ENCODE peak calls at places on chromosomes 4 and X, in seven cellular contexts. One of them, this sample, is unnamed.

GRCh38 chr4:5030927-5031326 is 11.7 kb upstream of the CYTL1 start:
- DNase-seq in NCI-H2029: no peak
- DNase-seq in bronchial epithelial cell: no peak
- DNase-seq in heart right ventricle: no peak
- DNase-seq in endothelial cell: no peak
- DNase-seq in tibial artery: peak
- DNase-seq in Jurkat, Clone E6-1: no peak
- DNase-seq in this sample: no peak

GRCh38 chr4:75724867-75725724 is 719 bp downstream of the USO1 start:
- DNase-seq in Jurkat, Clone E6-1: peak
- DNase-seq in tibial artery: peak
- DNase-seq in endothelial cell: peak
- DNase-seq in heart right ventricle: peak
- DNase-seq in NCI-H2029: peak
- DNase-seq in bronchial epithelial cell: peak
- DNase-seq in this sample: peak

GRCh38 chrX:16839852-16840460 is 30.2 kb downstream of the RBBP7 start:
- DNase-seq in tibial artery: no peak
- DNase-seq in Jurkat, Clone E6-1: no peak
- DNase-seq in heart right ventricle: no peak
- DNase-seq in NCI-H2029: no peak
- DNase-seq in bronchial epithelial cell: peak
- DNase-seq in endothelial cell: no peak
- DNase-seq in this sample: no peak

GRCh38 chrX:125096870-125097269 is 222.8 kb upstream of the TEX13C start:
- DNase-seq in tibial artery: no peak
- DNase-seq in Jurkat, Clone E6-1: no peak
- DNase-seq in bronchial epithelial cell: no peak
- DNase-seq in NCI-H2029: no peak
- DNase-seq in endothelial cell: no peak
- DNase-seq in heart right ventricle: no peak
- DNase-seq in this sample: no peak

GRCh38 chr4:25638221-25638601 is 17.4 kb upstream of the SLC34A2 start:
- DNase-seq in heart right ventricle: no peak
- DNase-seq in tibial artery: no peak
- DNase-seq in NCI-H2029: no peak
- DNase-seq in Jurkat, Clone E6-1: no peak
- DNase-seq in bronchial epithelial cell: no peak
- DNase-seq in endothelial cell: no peak
- DNase-seq in this sample: no peak

GRCh38 chrX:45715787-45716186 is 515.1 kb upstream of the DIPK2B start:
- DNase-seq in NCI-H2029: no peak
- DNase-seq in endothelial cell: no peak
- DNase-seq in bronchial epithelial cell: no peak
- DNase-seq in tibial artery: no peak
- DNase-seq in Jurkat, Clone E6-1: no peak
- DNase-seq in heart right ventricle: no peak
- DNase-seq in this sample: no peak

GRCh38 chr4:101953949-101954348 is 163.4 kb downstream of the BANK1 start:
- DNase-seq in NCI-H2029: no peak
- DNase-seq in heart right ventricle: no peak
- DNase-seq in Jurkat, Clone E6-1: no peak
- DNase-seq in bronchial epithelial cell: peak
- DNase-seq in tibial artery: no peak
- DNase-seq in endothelial cell: peak
- DNase-seq in this sample: no peak

GRCh38 chrX:6856471-6856870 is 291.0 kb upstream of the STS start:
- DNase-seq in heart right ventricle: no peak
- DNase-seq in bronchial epithelial cell: no peak
- DNase-seq in Jurkat, Clone E6-1: no peak
- DNase-seq in tibial artery: no peak
- DNase-seq in endothelial cell: no peak
- DNase-seq in NCI-H2029: no peak
- DNase-seq in this sample: no peak

GRCh38 chrX:34294665-34295064 is 162.6 kb upstream of the FAM47A start:
- DNase-seq in endothelial cell: no peak
- DNase-seq in bronchial epithelial cell: no peak
- DNase-seq in NCI-H2029: no peak
- DNase-seq in heart right ventricle: no peak
- DNase-seq in Jurkat, Clone E6-1: no peak
- DNase-seq in tibial artery: no peak
- DNase-seq in this sample: no peak

GRCh38 chr4:113840850-113841249 is 79.3 kb upstream of the CAMK2D start:
- DNase-seq in endothelial cell: no peak
- DNase-seq in bronchial epithelial cell: peak
- DNase-seq in heart right ventricle: no peak
- DNase-seq in tibial artery: no peak
- DNase-seq in NCI-H2029: no peak
- DNase-seq in Jurkat, Clone E6-1: no peak
- DNase-seq in this sample: no peak

GRCh38 chr4:73729534-73730165 is 10.7 kb upstream of the CXCL8 start:
- DNase-seq in NCI-H2029: peak
- DNase-seq in Jurkat, Clone E6-1: peak
- DNase-seq in tibial artery: peak
- DNase-seq in bronchial epithelial cell: peak
- DNase-seq in endothelial cell: peak
- DNase-seq in heart right ventricle: peak
- DNase-seq in this sample: peak

GRCh38 chrX:68634649-68635227 is 12.7 kb upstream of the STARD8 start:
- DNase-seq in heart right ventricle: no peak
- DNase-seq in Jurkat, Clone E6-1: no peak
- DNase-seq in tibial artery: no peak
- DNase-seq in endothelial cell: no peak
- DNase-seq in bronchial epithelial cell: no peak
- DNase-seq in NCI-H2029: no peak
- DNase-seq in this sample: no peak

GRCh38 chrX:48715066-48715465 is 18.5 kb downstream of the SUV39H1 start:
- DNase-seq in Jurkat, Clone E6-1: no peak
- DNase-seq in NCI-H2029: no peak
- DNase-seq in tibial artery: no peak
- DNase-seq in endothelial cell: no peak
- DNase-seq in heart right ventricle: no peak
- DNase-seq in bronchial epithelial cell: peak
- DNase-seq in this sample: no peak

GRCh38 chr4:82437285-82438005 is 7.1 kb downstream of the ENOPH1 start:
- DNase-seq in heart right ventricle: no peak
- DNase-seq in bronchial epithelial cell: peak
- DNase-seq in Jurkat, Clone E6-1: no peak
- DNase-seq in tibial artery: no peak
- DNase-seq in endothelial cell: no peak
- DNase-seq in NCI-H2029: no peak
- DNase-seq in this sample: no peak

GRCh38 chr4:104750008-104750407 is 255.3 kb upstream of the CXXC4 start:
- DNase-seq in endothelial cell: no peak
- DNase-seq in NCI-H2029: no peak
- DNase-seq in tibial artery: no peak
- DNase-seq in Jurkat, Clone E6-1: no peak
- DNase-seq in bronchial epithelial cell: no peak
- DNase-seq in heart right ventricle: no peak
- DNase-seq in this sample: no peak

GRCh38 chrX:128717635-128718578 is 665.7 kb upstream of the ACTRT1 start:
- DNase-seq in NCI-H2029: no peak
- DNase-seq in Jurkat, Clone E6-1: no peak
- DNase-seq in heart right ventricle: no peak
- DNase-seq in bronchial epithelial cell: no peak
- DNase-seq in endothelial cell: no peak
- DNase-seq in tibial artery: no peak
- DNase-seq in this sample: no peak

GRCh38 chrX:3820170-3820569 is 106.7 kb upstream of the PRKX start:
- DNase-seq in bronchial epithelial cell: peak
- DNase-seq in tibial artery: no peak
- DNase-seq in NCI-H2029: no peak
- DNase-seq in Jurkat, Clone E6-1: no peak
- DNase-seq in heart right ventricle: no peak
- DNase-seq in endothelial cell: no peak
- DNase-seq in this sample: peak

GRCh38 chr4:78059524-78059889 is 2.4 kb downstream of the FRAS1 start:
- DNase-seq in Jurkat, Clone E6-1: peak
- DNase-seq in bronchial epithelial cell: peak
- DNase-seq in NCI-H2029: peak
- DNase-seq in tibial artery: no peak
- DNase-seq in heart right ventricle: peak
- DNase-seq in endothelial cell: peak
- DNase-seq in this sample: peak

GRCh38 chr4:176988226-176988625 is 195.5 kb upstream of the VEGFC start:
- DNase-seq in bronchial epithelial cell: peak
- DNase-seq in heart right ventricle: no peak
- DNase-seq in tibial artery: no peak
- DNase-seq in Jurkat, Clone E6-1: no peak
- DNase-seq in endothelial cell: no peak
- DNase-seq in NCI-H2029: no peak
- DNase-seq in this sample: peak

GRCh38 chr4:166143227-166143626 is 270.2 kb downstream of the TLL1 start:
- DNase-seq in bronchial epithelial cell: peak
- DNase-seq in Jurkat, Clone E6-1: peak
- DNase-seq in endothelial cell: no peak
- DNase-seq in heart right ventricle: no peak
- DNase-seq in tibial artery: no peak
- DNase-seq in NCI-H2029: no peak
- DNase-seq in this sample: peak

GRCh38 chr4:186685744-186686143 is 37.9 kb downstream of the FAT1 start:
- DNase-seq in endothelial cell: no peak
- DNase-seq in bronchial epithelial cell: peak
- DNase-seq in heart right ventricle: no peak
- DNase-seq in NCI-H2029: no peak
- DNase-seq in Jurkat, Clone E6-1: no peak
- DNase-seq in tibial artery: no peak
- DNase-seq in this sample: peak